ENCODE peak calls at places on chromosomes 7 and 10, in five cellular contexts. E, X, N, W and D are unnamed samples.

GRCh38 chr7:139730746-139731612 is 46.8 kb downstream of the HIPK2 start:
- DNase-seq in E (no peak), X (no peak), N (peak; percentile 64), W (peak; percentile 60), D (peak; percentile 90)

GRCh38 chr7:2175514-2175913 is 57.2 kb downstream of the MAD1L1 start:
- DNase-seq in E (no peak), X (no peak), N (peak; percentile 81), W (no peak), D (no peak)

GRCh38 chr10:27908231-27908630 is 90.6 kb downstream of the ODAD2 start:
- DNase-seq in E (no peak), X (no peak), N (no peak), W (no peak), D (no peak)

GRCh38 chr7:8442814-8443304 is 9.4 kb downstream of the NXPH1 start:
- DNase-seq in E (no peak), X (peak; percentile 39), N (peak; percentile 78), W (peak; percentile 25), D (peak; percentile 85)

GRCh38 chr7:25456467-25457171 is 228.3 kb upstream of the NPVF start:
- DNase-seq in E (no peak), X (no peak), N (peak; percentile 69), W (peak; percentile 71), D (peak; percentile 80)

GRCh38 chr7:104978460-104978859 is 35.5 kb upstream of the KMT2E start:
- DNase-seq in E (no peak), X (no peak), N (peak; percentile 66), W (peak; percentile 64), D (no peak)

GRCh38 chr10:13678444-13678843 is 91.7 kb downstream of the PRPF18 start:
- DNase-seq in E (no peak), X (no peak), N (no peak), W (no peak), D (no peak)

GRCh38 chr10:132294561-132295320 is 13.0 kb downstream of the STK32C start:
- DNase-seq in E (no peak), X (no peak), N (no peak), W (peak; percentile 13), D (no peak)

GRCh38 chr7:43647314-43647691 is 64.4 kb downstream of the STK17A start:
- DNase-seq in E (no peak), X (no peak), N (no peak), W (no peak), D (peak; percentile 44)

GRCh38 chr10:35466170-35466569 is 129.9 kb downstream of the CCNY start:
- DNase-seq in E (no peak), X (no peak), N (no peak), W (no peak), D (no peak)

GRCh38 chr10:30671011-30671616 is 41.6 kb upstream of the LYZL2 start:
- DNase-seq in E (peak; percentile 65), X (no peak), N (peak; percentile 28), W (no peak), D (no peak)

GRCh38 chr7:82507976-82508677 is 64.5 kb upstream of the CACNA2D1 start:
- DNase-seq in E (no peak), X (no peak), N (no peak), W (no peak), D (peak; percentile 35)

GRCh38 chr10:130954326-130954905 is 357.1 kb downstream of the TCERG1L start:
- DNase-seq in E (no peak), X (no peak), N (no peak), W (peak; percentile 14), D (no peak)

GRCh38 chr10:122357685-122358084 is 16.8 kb upstream of the PLEKHA1 start:
- DNase-seq in E (no peak), X (no peak), N (no peak), W (no peak), D (no peak)

GRCh38 chr10:31656820-31657470 is 271.7 kb downstream of the ARHGAP12 start:
- DNase-seq in E (no peak), X (no peak), N (no peak), W (no peak), D (no peak)

GRCh38 chr7:1418505-1419309 is 40.6 kb downstream of the MICALL2 start:
- DNase-seq in E (peak; percentile 94), X (no peak), N (peak; percentile 72), W (no peak), D (peak; percentile 13)

GRCh38 chr7:35623381-35623780 is 71.6 kb downstream of the HERPUD2 start:
- DNase-seq in E (no peak), X (no peak), N (no peak), W (no peak), D (no peak)

GRCh38 chr10:113683300-113683699 is 3.6 kb downstream of the CASP7 start:
- DNase-seq in E (no peak), X (no peak), N (no peak), W (no peak), D (no peak)

GRCh38 chr10:86520871-86521619 is 547 bp downstream of the WAPL start:
- DNase-seq in E (peak; percentile 12), X (peak; percentile 60), N (peak; percentile 74), W (peak; percentile 67), D (peak; percentile 61)

GRCh38 chr7:35768346-35768745 is 32.5 kb upstream of the SEPTIN7 start:
- DNase-seq in E (no peak), X (no peak), N (no peak), W (no peak), D (no peak)

GRCh38 chr10:69272620-69273019 is 5.7 kb upstream of the HK1 start:
- DNase-seq in E (no peak), X (no peak), N (no peak), W (no peak), D (no peak)

GRCh38 chr7:115941703-115942268 is 88.8 kb downstream of the TFEC start:
- DNase-seq in E (no peak), X (no peak), N (peak; percentile 61), W (no peak), D (no peak)

GRCh38 chr7:99762680-99763327 is 21.2 kb downstream of the CYP3A4 start:
- DNase-seq in E (no peak), X (peak; percentile 68), N (peak; percentile 16), W (peak; percentile 24), D (peak; percentile 50)

GRCh38 chr7:33743594-33743993 is 161.7 kb upstream of the BMPER start:
- DNase-seq in E (no peak), X (no peak), N (no peak), W (no peak), D (no peak)

GRCh38 chr7:40470111-40470736 is 335.4 kb downstream of the SUGCT start:
- DNase-seq in E (no peak), X (no peak), N (no peak), W (peak; percentile 24), D (no peak)

GRCh38 chr7:148524479-148525173 is 65.9 kb upstream of the C7orf33 start:
- DNase-seq in E (no peak), X (no peak), N (no peak), W (no peak), D (no peak)

GRCh38 chr10:97686301-97686961 is 610 bp downstream of the AVPI1 start:
- DNase-seq in E (no peak), X (no peak), N (no peak), W (no peak), D (no peak)

GRCh38 chr7:111835066-111835465 is 272.8 kb upstream of the IMMP2L start:
- DNase-seq in E (no peak), X (no peak), N (no peak), W (no peak), D (no peak)

GRCh38 chr10:114157912-114158311 is 16.1 kb downstream of the CCDC186 start:
- DNase-seq in E (no peak), X (no peak), N (no peak), W (no peak), D (no peak)

GRCh38 chr7:20331231-20331880 is 656 bp downstream of the ITGB8 start:
- DNase-seq in E (no peak), X (peak; percentile 40), N (peak; percentile 40), W (peak; percentile 39), D (peak; percentile 72)

GRCh38 chr10:33139191-33139646 is 181.2 kb upstream of the ITGB1 start:
- DNase-seq in E (no peak), X (no peak), N (no peak), W (no peak), D (no peak)

GRCh38 chr10:57689898-57690297 is 577.8 kb downstream of the IPMK start:
- DNase-seq in E (no peak), X (no peak), N (no peak), W (no peak), D (no peak)

GRCh38 chr7:88226886-88227516 is 7.2 kb upstream of the SRI start:
- DNase-seq in E (peak; percentile 68), X (no peak), N (no peak), W (no peak), D (no peak)

GRCh38 chr10:79446451-79447020 is 1.1 kb upstream of the ZCCHC24 start:
- DNase-seq in E (no peak), X (peak; percentile 79), N (peak; percentile 78), W (peak; percentile 70), D (peak; percentile 94)

GRCh38 chr7:151017953-151018420 is 6.3 kb downstream of the ATG9B start:
- DNase-seq in E (no peak), X (peak; percentile 69), N (peak; percentile 79), W (peak; percentile 56), D (peak; percentile 91)
- H3K4me3 ChIP-seq in E (no peak overlapping the region), X (peak overlapping the region; percentile 51), N (peak overlapping the region; percentile 31), W (no peak overlapping the region), D (no peak overlapping the region)

GRCh38 chr7:157841757-157842390 is 505.1 kb downstream of the DNAJB6 start:
- DNase-seq in E (no peak), X (no peak), N (peak; percentile 70), W (no peak), D (no peak)
- H3K4me1 ChIP-seq in E (peaks cover 10% of the 10 kb centered on the region), X (no peaks in the 10 kb centered on the region), N (no peaks in the 10 kb centered on the region), W (no peaks in the 10 kb centered on the region), D (no peaks in the 10 kb centered on the region)

DNA sequence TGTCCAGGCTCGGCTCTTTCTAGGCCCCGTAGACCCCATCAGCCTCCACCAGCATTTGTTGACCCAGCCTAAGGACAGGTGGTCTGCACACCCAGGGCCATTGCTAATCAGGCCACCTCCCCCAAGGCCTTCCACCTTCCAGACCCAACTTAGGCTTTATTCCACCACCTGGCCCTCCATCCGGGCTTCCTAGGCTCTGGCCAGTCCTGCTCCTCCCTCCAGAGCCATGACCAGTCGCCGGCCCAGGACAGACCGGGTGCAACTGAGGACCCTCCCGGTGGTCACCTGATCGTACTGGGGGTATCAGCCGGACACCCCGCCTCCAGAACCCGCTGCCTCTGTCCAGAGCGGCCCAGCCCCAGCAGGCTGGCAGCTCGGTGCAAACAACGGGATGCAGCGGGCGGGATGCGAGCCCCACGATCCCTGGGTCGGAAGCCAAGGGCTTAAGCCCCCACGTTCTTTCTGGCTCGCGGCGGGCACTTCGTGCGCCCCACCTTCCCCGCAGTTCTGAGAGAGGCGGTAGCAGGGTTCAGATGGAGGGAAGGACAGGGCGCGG is 545 bp downstream of the NACAD start:
- DNase-seq in E (no peak), X (no peak), N (no peak), W (no peak), D (no peak)
- H3K4me3 ChIP-seq in E (no peak overlapping the region), X (peak overlapping the region; percentile 76), N (peak overlapping the region; percentile 58), W (peak overlapping the region; percentile 64), D (peak overlapping the region; percentile 59)

GRCh38 chr10:99528256-99528866 is 4.4 kb upstream of the NKX2-3 start:
- DNase-seq in E (no peak), X (no peak), N (no peak), W (no peak), D (no peak)
- H3K4me1 ChIP-seq in E (no peaks in the 10 kb centered on the region), X (peaks cover 11% of the 10 kb centered on the region), N (no peaks in the 10 kb centered on the region), W (peaks cover 34% of the 10 kb centered on the region), D (peaks cover 2% of the 10 kb centered on the region)